ENCODE peak calls at places on chromosomes 6 and 20, in five cellular contexts. L is HCT116, T is Peyer's patch, N is transverse colon, X is breast epithelium. Z is an unnamed sample.

GRCh38 chr20:5608448-5609161 is 141.6 kb upstream of the SHLD1 start:
- DNase-seq in L (no peak), T (no peak), N (no peak), X (no peak), Z (no peak)

GRCh38 chr6:139699335-139699734 is 324.9 kb upstream of the CITED2 start:
- DNase-seq in L (no peak), T (no peak), N (no peak), X (no peak), Z (peak; percentile 22)

GRCh38 chr6:137893726-137894125 is 26.7 kb downstream of the TNFAIP3 start:
- DNase-seq in L (no peak), T (no peak), N (no peak), X (no peak), Z (no peak)

GRCh38 chr6:111761783-111762312 is 111.4 kb downstream of the FYN start:
- DNase-seq in L (no peak), T (peak; percentile 72), N (no peak), X (no peak), Z (no peak)

GRCh38 chr6:79694623-79695311 is 63.6 kb downstream of the SH3BGRL2 start:
- DNase-seq in L (no peak), T (no peak), N (no peak), X (no peak), Z (no peak)

GRCh38 chr6:84456803-84457202 is 229.4 kb upstream of the CEP162 start:
- DNase-seq in L (no peak), T (no peak), N (no peak), X (no peak), Z (no peak)

GRCh38 chr20:44092551-44093248 is 94.3 kb downstream of the JPH2 start:
- DNase-seq in L (no peak), T (no peak), N (no peak), X (no peak), Z (no peak)

GRCh38 chr6:134303903-134304302 is 14.0 kb downstream of the SGK1 start:
- DNase-seq in L (no peak), T (no peak), N (no peak), X (no peak), Z (no peak)

GRCh38 chr6:108093781-108094180 is 19.2 kb upstream of the OSTM1 start:
- DNase-seq in L (no peak), T (no peak), N (no peak), X (no peak), Z (no peak)

GRCh38 chr20:61701802-61702201 is 363.9 kb downstream of the TAF4 start:
- DNase-seq in L (no peak), T (no peak), N (no peak), X (no peak), Z (no peak)
- H3K27me3 ChIP-seq in L (peaks cover 27% of the 10 kb centered on the region), T (no peaks in the 10 kb centered on the region), N (no peaks in the 10 kb centered on the region), X (no peaks in the 10 kb centered on the region), Z (no peaks in the 10 kb centered on the region)

GRCh38 chr20:17520583-17520982 is 10.6 kb downstream of the BFSP1 start:
- DNase-seq in L (no peak), T (no peak), N (no peak), X (no peak), Z (no peak)
- TF ChIP-seq POLR2A in L (peak; percentile 22), T (no peak), N (no peak), X (no peak), Z (no peak)

GRCh38 chr6:42368156-42368555 is 83.6 kb downstream of the TRERF1 start:
- DNase-seq in L (no peak), T (no peak), N (no peak), X (no peak), Z (no peak)
- H3K4me1 ChIP-seq in L (peaks cover 35% of the 10 kb centered on the region), T (no peaks in the 10 kb centered on the region), N (peaks cover 15% of the 10 kb centered on the region), X (no peaks in the 10 kb centered on the region), Z (no peaks in the 10 kb centered on the region)

GRCh38 chr20:63553933-63554290 is at the start of gene FNDC11:
- DNase-seq in L (no peak), T (peak; percentile 76), N (peak; percentile 63), X (no peak), Z (no peak)
- H3K27me3 ChIP-seq in L (no peaks in the 10 kb centered on the region), T (no peaks in the 10 kb centered on the region), N (peaks cover 37% of the 10 kb centered on the region), X (no peaks in the 10 kb centered on the region), Z (no peaks in the 10 kb centered on the region)

DNA sequence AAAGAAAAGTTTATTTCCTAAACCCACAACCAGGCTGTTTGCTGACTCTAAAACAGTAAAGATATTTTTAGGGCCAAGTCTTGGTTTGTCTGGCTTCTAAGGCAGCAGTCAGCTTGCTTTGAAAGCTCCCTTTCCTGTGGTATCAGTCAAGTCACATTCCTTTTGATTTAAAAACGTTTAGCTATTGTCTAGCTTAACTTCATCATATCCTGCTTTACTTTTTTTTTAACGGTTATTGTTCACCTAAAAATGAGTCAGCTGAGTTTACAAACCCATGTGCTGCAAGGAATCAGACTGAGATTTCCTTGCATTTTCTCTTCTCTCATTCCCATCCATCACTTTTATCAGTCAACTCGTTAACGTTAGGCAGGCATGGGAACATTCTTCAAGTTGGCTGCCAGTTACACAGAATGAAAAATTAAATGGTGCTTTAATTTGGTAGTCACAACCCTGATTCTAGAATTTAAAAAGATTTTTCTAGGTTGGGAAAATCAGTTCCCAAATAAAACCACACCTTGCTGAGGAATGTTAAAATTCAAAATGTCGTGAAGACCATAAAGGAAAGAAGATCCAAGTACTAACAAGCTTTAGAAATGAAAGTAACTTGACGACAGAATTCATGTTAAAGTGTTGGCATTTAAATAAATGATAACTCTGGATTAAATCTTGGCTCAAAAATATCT is 45.9 kb downstream of the ELOVL5 start:
- DNase-seq in L (no peak), T (no peak), N (no peak), X (no peak), Z (no peak)
- TF ChIP-seq POLR2A in L (no peak), T (no peak), N (no peak), X (no peak), Z (no peak)

GRCh38 chr20:63472159-63472811 is at the start of gene KCNQ2:
- DNase-seq in L (peak; percentile 32), T (no peak), N (no peak), X (no peak), Z (no peak)
- H3K4me1 ChIP-seq in L (peaks cover 11% of the 10 kb centered on the region), T (no peaks in the 10 kb centered on the region), N (peaks cover 8% of the 10 kb centered on the region), X (no peaks in the 10 kb centered on the region), Z (peaks cover 7% of the 10 kb centered on the region)

Z was measured in body of pancreas.